ENCODE peak calls at places on chromosomes 16 and 17, in ten cellular contexts. C, T, Z, J, U, Y, F, D, I and R are unnamed samples.

GRCh38 chr16:88534731-88535141 is 35.5 kb upstream of the ZC3H18 start:
- DNase-seq in C (peak), T (peak), Z (no peak), J (no peak), U (no peak), Y (no peak), F (peak), D (no peak), I (no peak), R (no peak)

GRCh38 chr16:69040144-69040909 is 65.1 kb upstream of the HAS3 start:
- DNase-seq in C (no peak), T (no peak), Z (no peak), J (no peak), U (peak), Y (peak), F (no peak), D (no peak), I (no peak), R (no peak)

GRCh38 chr16:81975637-81976036 is 35.6 kb downstream of the SDR42E1 start:
- DNase-seq in C (no peak), T (no peak), Z (no peak), J (no peak), U (no peak), Y (no peak), F (no peak), D (no peak), I (no peak), R (no peak)

GRCh38 chr16:22813223-22813945 is 578 bp upstream of the HS3ST2 start:
- DNase-seq in C (peak), T (peak), Z (no peak), J (no peak), U (peak), Y (peak), F (no peak), D (peak), I (peak), R (no peak)

GRCh38 chr17:62601438-62601837 is 26.0 kb upstream of the MRC2 start:
- DNase-seq in C (no peak), T (no peak), Z (no peak), J (no peak), U (no peak), Y (no peak), F (peak), D (no peak), I (no peak), R (peak)

GRCh38 chr17:31052187-31052889 is 42.4 kb upstream of the NF1 start:
- DNase-seq in C (no peak), T (peak), Z (no peak), J (peak), U (peak), Y (peak), F (peak), D (no peak), I (no peak), R (peak)

GRCh38 chr17:17516941-17517720 is 20.9 kb upstream of the RASD1 start:
- DNase-seq in C (no peak), T (no peak), Z (no peak), J (no peak), U (no peak), Y (no peak), F (no peak), D (no peak), I (no peak), R (no peak)

GRCh38 chr17:79365836-79366831 is 244.7 kb downstream of the RBFOX3 start:
- DNase-seq in C (no peak), T (no peak), Z (no peak), J (no peak), U (no peak), Y (no peak), F (no peak), D (no peak), I (no peak), R (no peak)

GRCh38 chr17:82896071-82897000 is 56.5 kb upstream of the ZNF750 start:
- DNase-seq in C (no peak), T (no peak), Z (no peak), J (no peak), U (no peak), Y (no peak), F (no peak), D (no peak), I (no peak), R (no peak)